ENCODE peak calls at places on chromosomes 6 and 20, in eight cellular contexts. L, R, Y, T, J, B, Z and S are unnamed samples.

GRCh38 chr6:82568290-82568993 is 204.8 kb downstream of the TPBG start:
- DNase-seq in L (no peak), R (no peak), Y (no peak), T (peak; percentile 18), J (no peak), B (no peak), Z (no peak), S (peak; percentile 13)

GRCh38 chr6:64010646-64011045 is 375.0 kb downstream of the PHF3 start:
- DNase-seq in L (no peak), R (no peak), Y (no peak), T (no peak), J (no peak), B (no peak), Z (no peak), S (no peak)

GRCh38 chr6:34074064-34074739 is 71.7 kb downstream of the GRM4 start:
- DNase-seq in L (no peak), R (no peak), Y (no peak), T (no peak), J (no peak), B (peak; percentile 80), Z (no peak), S (no peak)

GRCh38 chr6:36666726-36667591 is 11.6 kb upstream of the CDKN1A start:
- DNase-seq in L (peak; percentile 95), R (peak; percentile 72), Y (peak; percentile 64), T (peak; percentile 87), J (peak; percentile 78), B (peak; percentile 88), Z (peak; percentile 93), S (peak; percentile 79)

GRCh38 chr6:158457616-158458278 is 102.1 kb upstream of the TMEM181 start:
- DNase-seq in L (peak; percentile 42), R (no peak), Y (no peak), T (no peak), J (no peak), B (no peak), Z (no peak), S (no peak)

GRCh38 chr6:109102762-109103161 is 7.5 kb downstream of the CEP57L1 start:
- DNase-seq in L (no peak), R (no peak), Y (no peak), T (no peak), J (no peak), B (no peak), Z (no peak), S (no peak)

GRCh38 chr20:13288357-13288756 is 67.3 kb downstream of the ISM1 start:
- DNase-seq in L (no peak), R (no peak), Y (no peak), T (no peak), J (no peak), B (no peak), Z (no peak), S (no peak)

GRCh38 chr6:11999245-11999644 is 12.9 kb upstream of the HIVEP1 start:
- DNase-seq in L (no peak), R (no peak), Y (no peak), T (no peak), J (no peak), B (no peak), Z (peak; percentile 35), S (no peak)

GRCh38 chr20:24736844-24737211 is 212.2 kb upstream of the CST7 start:
- DNase-seq in L (no peak), R (no peak), Y (no peak), T (no peak), J (no peak), B (no peak), Z (no peak), S (no peak)

GRCh38 chr20:54221996-54222890 is 14.4 kb downstream of the PFDN4 start:
- DNase-seq in L (no peak), R (no peak), Y (no peak), T (no peak), J (no peak), B (peak; percentile 60), Z (no peak), S (no peak)

GRCh38 chr6:6515691-6516607 is 72.6 kb upstream of the LY86 start:
- DNase-seq in L (no peak), R (no peak), Y (no peak), T (no peak), J (no peak), B (no peak), Z (no peak), S (peak; percentile 25)

GRCh38 chr6:42230320-42231034 is 12.8 kb upstream of the MRPS10 start:
- DNase-seq in L (peak; percentile 30), R (no peak), Y (no peak), T (no peak), J (no peak), B (peak; percentile 59), Z (no peak), S (no peak)

GRCh38 chr6:162032620-162033019 is 694.9 kb downstream of the PRKN start:
- DNase-seq in L (peak; percentile 26), R (no peak), Y (no peak), T (no peak), J (no peak), B (no peak), Z (peak; percentile 71), S (no peak)

GRCh38 chr6:169957351-169957963 is 206.0 kb downstream of the ERMARD start:
- DNase-seq in L (no peak), R (peak; percentile 10), Y (no peak), T (peak; percentile 10), J (no peak), B (peak; percentile 38), Z (no peak), S (no peak)

GRCh38 chr6:106116125-106116524 is 30.0 kb downstream of the PRDM1 start:
- DNase-seq in L (peak; percentile 47), R (peak; percentile 48), Y (no peak), T (peak; percentile 91), J (no peak), B (no peak), Z (no peak), S (no peak)

GRCh38 chr6:42224222-42225042 is 6.8 kb upstream of the MRPS10 start:
- DNase-seq in L (peak; percentile 95), R (no peak), Y (no peak), T (no peak), J (peak; percentile 64), B (no peak), Z (peak; percentile 78), S (peak; percentile 91)

GRCh38 chr20:653590-654426 is 808 bp upstream of the SRXN1 start:
- DNase-seq in L (no peak), R (no peak), Y (no peak), T (no peak), J (no peak), B (no peak), Z (no peak), S (no peak)

GRCh38 chr6:150704447-150705192 is 104.9 kb downstream of the PLEKHG1 start:
- DNase-seq in L (no peak), R (no peak), Y (no peak), T (no peak), J (no peak), B (no peak), Z (no peak), S (no peak)

GRCh38 chr6:84456803-84457202 is 229.4 kb upstream of the CEP162 start:
- DNase-seq in L (no peak), R (no peak), Y (no peak), T (no peak), J (no peak), B (no peak), Z (no peak), S (no peak)

GRCh38 chr6:5203571-5203970 is 57.2 kb downstream of the LYRM4 start:
- DNase-seq in L (no peak), R (no peak), Y (no peak), T (no peak), J (no peak), B (no peak), Z (no peak), S (no peak)

GRCh38 chr6:43454290-43455033 is 886 bp downstream of the DLK2 start:
- DNase-seq in L (peak; percentile 84), R (peak; percentile 87), Y (peak; percentile 94), T (peak; percentile 79), J (peak; percentile 89), B (peak; percentile 96), Z (peak; percentile 64), S (no peak)

GRCh38 chr6:12331951-12332749 is 42.0 kb downstream of the EDN1 start:
- DNase-seq in L (peak; percentile 81), R (no peak), Y (no peak), T (peak; percentile 27), J (peak; percentile 80), B (peak; percentile 64), Z (no peak), S (no peak)

DNA sequence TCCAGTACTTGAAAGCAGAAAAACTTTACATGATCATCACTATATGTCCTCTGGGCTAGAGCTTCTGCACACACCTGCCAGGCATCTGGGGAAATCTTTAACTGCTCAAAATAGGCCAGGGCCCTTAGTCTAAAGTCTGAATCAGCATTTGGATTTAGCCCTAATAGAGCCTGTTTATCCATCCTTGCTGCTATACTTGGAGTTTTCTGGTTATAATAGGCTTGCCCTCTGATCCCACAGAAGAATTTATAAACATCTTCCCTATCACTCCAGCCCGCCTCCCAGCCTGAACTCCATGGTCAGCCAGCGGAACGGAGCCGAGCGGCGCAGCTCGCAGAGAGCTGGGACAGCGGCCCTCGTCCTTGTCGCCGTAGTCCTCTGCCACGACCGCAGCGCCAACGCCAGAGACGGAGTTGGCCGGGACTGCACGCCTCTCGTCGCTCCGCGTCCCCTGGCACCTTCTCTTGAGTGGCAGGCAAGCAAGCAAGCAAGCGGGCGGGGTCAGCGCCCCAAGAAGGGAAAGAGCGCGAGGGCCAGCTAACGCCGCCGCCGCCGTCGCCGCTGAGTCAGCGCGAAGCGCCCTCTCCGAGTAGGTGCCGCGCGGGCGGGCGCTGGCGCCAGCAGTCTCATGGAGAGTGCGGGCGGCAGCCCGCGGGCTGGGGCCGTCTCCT is 25.4 kb upstream of the ASIP start:
- DNase-seq in L (peak; percentile 57), R (peak; percentile 85), Y (peak; percentile 87), T (peak; percentile 66), J (peak; percentile 92), B (peak; percentile 95), Z (peak; percentile 51), S (no peak)
- TF ChIP-seq CTCF in L (no peak), R (no peak), Y (no peak), T (no peak), J (peak; percentile 6), B (peak; percentile 57), Z (no peak), S (no peak)

GRCh38 chr20:48825551-48825885 is 2.3 kb downstream of the PREX1 start:
- DNase-seq in L (no peak), R (no peak), Y (no peak), T (no peak), J (no peak), B (no peak), Z (no peak), S (no peak)
- TF ChIP-seq CTCF in L (no peak), R (no peak), Y (no peak), T (no peak), J (no peak), B (no peak), Z (no peak), S (no peak)

DNA sequence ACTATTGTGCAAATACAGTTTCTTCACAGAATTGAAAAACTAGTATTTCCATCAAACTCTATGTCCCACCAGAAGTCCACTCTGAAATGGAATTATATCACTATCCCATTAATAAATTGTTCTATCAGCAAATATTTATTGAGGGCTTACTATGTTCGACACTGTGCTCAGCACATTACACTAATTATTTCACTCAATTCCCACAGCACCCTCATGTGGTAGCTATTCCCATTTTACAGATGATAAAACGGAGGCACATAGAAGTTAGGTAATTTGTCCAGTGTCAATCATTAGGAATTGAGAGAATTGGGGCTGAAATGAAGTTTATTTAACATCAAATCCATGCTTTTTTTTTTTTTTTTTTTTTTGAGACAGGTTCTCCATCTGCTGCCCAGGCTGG is 52.5 kb downstream of the MKKS start:
- DNase-seq in L (peak; percentile 27), R (no peak), Y (no peak), T (no peak), J (no peak), B (no peak), Z (no peak), S (no peak)
- TF ChIP-seq CTCF in L (no peak), R (no peak), Y (no peak), T (no peak), J (peak; percentile 6), B (peak; percentile 17), Z (peak; percentile 10), S (no peak)

GRCh38 chr6:2037230-2037926 is 208.0 kb downstream of the GMDS start:
- DNase-seq in L (peak; percentile 15), R (no peak), Y (no peak), T (no peak), J (no peak), B (peak; percentile 60), Z (no peak), S (no peak)
- TF ChIP-seq CTCF in L (no peak), R (no peak), Y (no peak), T (no peak), J (peak; percentile 29), B (peak; percentile 61), Z (peak; percentile 37), S (no peak)